ENCODE peak calls at places on chromosomes 11 and 22, in six cellular contexts. I is K562, E is H1, X is GM12878, G is GM12891, Z is HepG2. O is an unnamed sample.

GRCh38 chr22:22246706-22247105 is 2.1 kb downstream of the VPREB1 start:
- DNase-seq in I (no peak), E (no peak), X (no peak), G (no peak), Z (no peak), O (no peak)

GRCh38 chr11:72679869-72680268 is 5.6 kb upstream of the PDE2A start:
- DNase-seq in I (no peak), E (no peak), X (no peak), G (no peak), Z (no peak), O (no peak)

GRCh38 chr11:35036642-35037041 is 102.3 kb upstream of the CD44 start:
- DNase-seq in I (no peak), E (no peak), X (no peak), G (no peak), Z (no peak), O (no peak)

GRCh38 chr11:250740-251299 is 14.0 kb downstream of the PSMD13 start:
- DNase-seq in I (peak; percentile 68), E (peak; percentile 51), X (no peak), G (no peak), Z (no peak), O (no peak)

GRCh38 chr11:118277312-118277711 is 13.2 kb upstream of the MPZL2 start:
- DNase-seq in I (no peak), E (no peak), X (no peak), G (no peak), Z (peak; percentile 39), O (no peak)

GRCh38 chr11:130037881-130038601 is 31.7 kb upstream of the APLP2 start:
- DNase-seq in I (peak; percentile 23), E (no peak), X (no peak), G (no peak), Z (peak; percentile 66), O (no peak)

GRCh38 chr11:68150029-68150428 is 28.8 kb upstream of the CHKA start:
- DNase-seq in I (peak; percentile 50), E (peak; percentile 25), X (no peak), G (no peak), Z (peak; percentile 46), O (no peak)

GRCh38 chr11:85809881-85810280 is 1.1 kb downstream of the SYTL2 start:
- DNase-seq in I (no peak), E (no peak), X (no peak), G (no peak), Z (peak; percentile 9), O (no peak)

GRCh38 chr11:66981976-66982578 is 7.0 kb downstream of the C11orf86 start:
- DNase-seq in I (peak; percentile 73), E (no peak), X (no peak), G (no peak), Z (peak; percentile 69), O (no peak)

GRCh38 chr22:24436553-24436952 is 9.2 kb downstream of the ADORA2A start:
- DNase-seq in I (no peak), E (no peak), X (no peak), G (no peak), Z (no peak), O (no peak)

GRCh38 chr11:119701591-119702260 is 27.3 kb downstream of the NECTIN1 start:
- DNase-seq in I (no peak), E (no peak), X (no peak), G (no peak), Z (no peak), O (no peak)

GRCh38 chr11:2837096-2837601 is 48.4 kb downstream of the CDKN1C start:
- DNase-seq in I (peak; percentile 85), E (no peak), X (no peak), G (no peak), Z (peak; percentile 62), O (no peak)

GRCh38 chr11:117822031-117822521 is 2.5 kb downstream of the FXYD2 start:
- DNase-seq in I (peak; percentile 55), E (no peak), X (no peak), G (no peak), Z (no peak), O (no peak)

GRCh38 chr11:57778318-57779037 is 16.9 kb downstream of the CTNND1 start:
- DNase-seq in I (peak; percentile 67), E (peak; percentile 79), X (no peak), G (no peak), Z (peak; percentile 99), O (no peak)

GRCh38 chr11:117457835-117458234 is 130.2 kb downstream of the CEP164 start:
- DNase-seq in I (no peak), E (no peak), X (no peak), G (no peak), Z (no peak), O (no peak)

GRCh38 chr11:38824573-38824972 is 2226.5 kb upstream of the RAG2 start:
- DNase-seq in I (no peak), E (no peak), X (no peak), G (no peak), Z (peak; percentile 8), O (no peak)

GRCh38 chr11:103619480-103619879 is 417.0 kb upstream of the DDI1 start:
- DNase-seq in I (no peak), E (no peak), X (no peak), G (no peak), Z (no peak), O (no peak)

GRCh38 chr11:77141034-77141433 is 13.0 kb downstream of the MYO7A start:
- DNase-seq in I (no peak), E (no peak), X (no peak), G (no peak), Z (peak; percentile 79), O (no peak)

GRCh38 chr11:8905528-8906165 is 5.3 kb upstream of the AKIP1 start:
- DNase-seq in I (no peak), E (no peak), X (no peak), G (no peak), Z (no peak), O (no peak)

GRCh38 chr11:385594-386351 is 8.2 kb upstream of the PKP3 start:
- DNase-seq in I (no peak), E (no peak), X (no peak), G (no peak), Z (no peak), O (no peak)

GRCh38 chr11:129694538-129694937 is 121.1 kb upstream of the TMEM45B start:
- DNase-seq in I (peak; percentile 20), E (no peak), X (no peak), G (no peak), Z (no peak), O (no peak)

GRCh38 chr11:86374121-86374520 is 566 bp upstream of the CCDC81 start:
- DNase-seq in I (no peak), E (no peak), X (no peak), G (no peak), Z (no peak), O (no peak)

GRCh38 chr11:57320719-57321387 is 3.9 kb downstream of the TNKS1BP1 start:
- DNase-seq in I (no peak), E (no peak), X (no peak), G (no peak), Z (peak; percentile 78), O (no peak)

DNA sequence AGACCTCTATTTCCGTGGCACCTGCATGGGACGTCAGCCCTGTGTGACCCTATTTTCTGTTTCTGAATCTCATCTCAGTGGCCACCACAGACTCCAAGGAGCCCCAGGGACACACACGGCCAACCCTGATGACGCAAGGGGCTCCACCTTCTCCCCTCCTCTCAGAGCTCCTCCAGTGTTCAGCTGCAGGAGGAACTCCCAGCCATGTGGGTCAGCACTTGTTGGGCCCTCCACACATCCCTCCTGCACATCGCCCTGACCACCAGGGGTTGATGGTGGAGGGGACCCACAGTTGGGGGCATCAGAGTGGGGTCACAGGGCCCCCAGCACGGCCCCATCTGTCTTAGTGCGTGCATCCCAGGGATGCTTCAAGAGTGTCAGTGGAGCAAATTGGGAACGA is 499.6 kb downstream of the BRD1 start:
- DNase-seq in I (no peak), E (no peak), X (no peak), G (no peak), Z (no peak), O (no peak)
- TF ChIP-seq POLR2AphosphoS5 in I (no peak), E (no peak), X (no peak), G (no peak), Z (no peak), O (no peak)

DNA sequence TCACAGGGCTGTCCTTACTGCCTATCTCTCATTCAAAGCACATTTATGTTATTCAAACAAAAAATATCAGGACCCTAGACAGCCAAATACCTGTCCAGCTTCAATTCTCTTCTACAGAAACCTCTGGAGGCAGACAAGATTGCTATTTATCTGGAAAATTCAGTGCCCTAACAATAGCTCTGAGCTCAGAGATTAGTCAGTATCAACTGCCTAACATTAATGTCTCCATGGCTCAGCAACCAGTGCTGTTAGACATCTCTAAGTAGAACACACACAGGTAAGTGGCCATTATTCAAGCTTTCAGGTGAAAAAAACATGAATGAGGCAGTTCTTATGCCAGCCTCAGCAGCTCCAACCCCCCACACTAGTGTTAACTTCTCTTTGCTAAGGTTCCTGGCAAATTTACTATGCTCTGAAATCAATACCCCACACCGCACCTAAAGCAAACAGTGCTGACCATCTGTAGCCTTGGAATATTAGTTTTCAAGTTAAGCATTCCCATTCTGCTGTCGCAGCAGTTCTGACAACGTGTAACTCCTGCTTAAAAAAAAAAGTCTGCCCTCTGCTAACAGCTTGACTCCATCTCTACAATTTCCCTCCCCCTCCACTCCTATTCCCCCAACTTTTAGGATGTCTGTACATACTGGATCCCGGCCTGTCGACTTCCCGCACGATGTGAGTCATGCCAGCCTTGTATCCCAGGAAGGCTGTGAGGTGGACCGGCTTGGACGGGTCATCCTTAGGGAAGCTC is 1.5 kb downstream of the RPL3 start:
- DNase-seq in I (no peak), E (no peak), X (no peak), G (no peak), Z (no peak), O (no peak)
- TF ChIP-seq TAF1 in I (no peak), E (no peak), X (no peak), G (no peak), Z (no peak), O (no peak)

GRCh38 chr22:42368379-42369249 is 63.6 kb downstream of the NFAM1 start:
- DNase-seq in I (peak; percentile 19), E (no peak), X (no peak), G (no peak), Z (no peak), O (no peak)
- TF ChIP-seq POLR2A in I (no peak), E (no peak), X (no peak), G (no peak), Z (no peak), O (no peak)

GRCh38 chr22:39935116-39935515 is 25.1 kb upstream of the TMA7B start:
- DNase-seq in I (no peak), E (no peak), X (no peak), G (no peak), Z (no peak), O (no peak)
- TF ChIP-seq POLR2AphosphoS5 in I (no peak), E (no peak), X (no peak), G (no peak), Z (no peak), O (no peak)

DNA sequence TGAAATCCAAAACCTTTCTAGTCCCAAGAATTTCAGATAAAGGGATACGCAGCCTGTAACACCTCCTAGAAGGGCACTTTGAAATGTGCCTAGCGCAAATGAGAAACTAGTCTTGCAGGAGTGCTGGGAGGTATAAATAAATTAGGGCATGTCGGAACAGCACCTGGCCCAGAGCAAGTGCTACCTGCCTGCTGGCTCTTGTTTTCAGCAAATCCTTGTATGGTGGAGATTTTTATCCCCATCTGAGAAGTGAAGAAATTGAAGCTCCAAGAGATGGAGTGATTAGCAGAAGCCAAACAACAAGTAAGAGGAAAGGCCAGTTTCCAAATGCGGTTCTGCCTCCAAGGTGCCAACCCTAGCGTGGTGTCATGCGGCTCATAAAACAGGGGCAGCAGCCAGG is 36.7 kb upstream of the TFIP11 start:
- DNase-seq in I (no peak), E (no peak), X (no peak), G (no peak), Z (no peak), O (no peak)
- TF ChIP-seq TAF1 in I (no peak), E (no peak), X (no peak), G (no peak), Z (no peak), O (no peak)

O was measured in GM12892.